ENCODE peak calls at places on chromosomes 3 and 15, in six cellular contexts. Y is MM.1S, T is esophagus squamous epithelium, L is left ventricle myocardium inferior, K is psoas muscle, Q is PC-3. P is an unnamed sample.
A peak's percentile ranks its signal among the peaks of the same experiment; 100 is the strongest.

GRCh38 chr15:40830884-40831283 is 2.4 kb upstream of the PPP1R14D start:
- DNase-seq in Y (no peak), T (no peak), L (no peak), K (no peak), Q (no peak), P (no peak)

GRCh38 chr3:104080228-104080627 is 1286.5 kb upstream of the ALCAM start:
- DNase-seq in Y (no peak), T (no peak), L (no peak), K (no peak), Q (no peak), P (no peak)

GRCh38 chr3:127037971-127038446 is 55.1 kb downstream of the PLXNA1 start:
- DNase-seq in Y (no peak), T (no peak), L (no peak), K (peak; percentile 8), Q (no peak), P (peak; percentile 26)

GRCh38 chr3:81816473-81817260 is 55.2 kb upstream of the GBE1 start:
- DNase-seq in Y (no peak), T (no peak), L (no peak), K (no peak), Q (no peak), P (no peak)

GRCh38 chr3:156729460-156730179 is 55.2 kb downstream of the TIPARP start:
- DNase-seq in Y (no peak), T (no peak), L (no peak), K (no peak), Q (no peak), P (no peak)

GRCh38 chr3:119175869-119176756 is 2.7 kb downstream of the UPK1B start:
- DNase-seq in Y (no peak), T (no peak), L (no peak), K (peak; percentile 20), Q (peak; percentile 87), P (no peak)

GRCh38 chr15:79543097-79543496 is 111.0 kb downstream of the MINAR1 start:
- DNase-seq in Y (no peak), T (no peak), L (no peak), K (no peak), Q (no peak), P (no peak)

GRCh38 chr3:3632439-3632838 is 166.8 kb upstream of the LRRN1 start:
- DNase-seq in Y (no peak), T (no peak), L (no peak), K (no peak), Q (no peak), P (no peak)

GRCh38 chr3:124149774-124150173 is 157.8 kb upstream of the ROPN1 start:
- DNase-seq in Y (no peak), T (no peak), L (no peak), K (no peak), Q (no peak), P (no peak)

GRCh38 chr15:70508561-70509281 is 254.6 kb downstream of the UACA start:
- DNase-seq in Y (no peak), T (no peak), L (no peak), K (no peak), Q (peak; percentile 96), P (no peak)

GRCh38 chr3:138542977-138543376 is 51.1 kb downstream of the CEP70 start:
- DNase-seq in Y (no peak), T (no peak), L (no peak), K (no peak), Q (no peak), P (no peak)

GRCh38 chr3:149402481-149402880 is 25.0 kb upstream of the TM4SF1 start:
- DNase-seq in Y (no peak), T (no peak), L (no peak), K (no peak), Q (no peak), P (no peak)

GRCh38 chr3:134057006-134057832 is 27.5 kb upstream of the SLCO2A1 start:
- DNase-seq in Y (no peak), T (no peak), L (no peak), K (no peak), Q (no peak), P (no peak)

GRCh38 chr3:149384911-149385321 is 7.5 kb upstream of the TM4SF1 start:
- DNase-seq in Y (no peak), T (no peak), L (no peak), K (no peak), Q (peak; percentile 47), P (no peak)

GRCh38 chr15:36925671-36926421 is 174.5 kb downstream of the MEIS2 start:
- DNase-seq in Y (no peak), T (no peak), L (no peak), K (no peak), Q (no peak), P (no peak)

GRCh38 chr15:37789392-37789776 is 145.1 kb upstream of the TMCO5A start:
- DNase-seq in Y (no peak), T (no peak), L (no peak), K (no peak), Q (no peak), P (no peak)

GRCh38 chr3:39207361-39208192 is 15.2 kb upstream of the XIRP1 start:
- DNase-seq in Y (peak; percentile 62), T (no peak), L (no peak), K (no peak), Q (peak; percentile 48), P (no peak)

GRCh38 chr3:124384527-124384926 is 345.7 kb upstream of the UMPS start:
- DNase-seq in Y (no peak), T (no peak), L (no peak), K (no peak), Q (no peak), P (no peak)

GRCh38 chr15:50051811-50052419 is 67.1 kb downstream of the ATP8B4 start:
- DNase-seq in Y (peak; percentile 61), T (no peak), L (no peak), K (peak; percentile 16), Q (peak; percentile 87), P (peak; percentile 54)
- H3K27ac ChIP-seq in Y (no peak overlapping the region), T (no peak overlapping the region), L (no peak overlapping the region), K (no peak overlapping the region), Q (peak overlapping the region; percentile 89), P (no peak overlapping the region)

GRCh38 chr3:14153663-14154062 is 24.7 kb downstream of the XPC start:
- DNase-seq in Y (no peak), T (no peak), L (no peak), K (no peak), Q (no peak), P (no peak)

GRCh38 chr3:14150491-14151230 is 25.8 kb downstream of the TMEM43 start:
- DNase-seq in Y (no peak), T (no peak), L (no peak), K (no peak), Q (no peak), P (no peak)

GRCh38 chr3:14152963-14153355 is 25.4 kb downstream of the XPC start:
- DNase-seq in Y (no peak), T (no peak), L (no peak), K (no peak), Q (no peak), P (no peak)

GRCh38 chr3:14151471-14152083 is 26.7 kb downstream of the TMEM43 start:
- DNase-seq in Y (no peak), T (no peak), L (no peak), K (no peak), Q (no peak), P (no peak)

GRCh38 chr3:14152233-14152962 is 26.0 kb downstream of the XPC start:
- DNase-seq in Y (peak; percentile 10), T (no peak), L (no peak), K (no peak), Q (peak; percentile 29), P (no peak)
- TF ChIP-seq CTCF in Y (peak; percentile 30), T (no peak), L (no peak), K (no peak), Q (peak; percentile 64), P (no peak)

GRCh38 chr15:89448825-89449224 is 47.6 kb downstream of the RHCG start:
- DNase-seq in Y (no peak), T (no peak), L (no peak), K (no peak), Q (no peak), P (no peak)

GRCh38 chr15:89451846-89452245 is 44.5 kb downstream of the RHCG start:
- DNase-seq in Y (no peak), T (no peak), L (no peak), K (no peak), Q (peak; percentile 68), P (no peak)

GRCh38 chr15:89447676-89448075 is 48.7 kb downstream of the RHCG start:
- DNase-seq in Y (no peak), T (no peak), L (no peak), K (no peak), Q (no peak), P (no peak)

GRCh38 chr15:89452330-89452836 is 44.0 kb downstream of the RHCG start:
- DNase-seq in Y (no peak), T (no peak), L (no peak), K (no peak), Q (peak; percentile 17), P (no peak)

DNA sequence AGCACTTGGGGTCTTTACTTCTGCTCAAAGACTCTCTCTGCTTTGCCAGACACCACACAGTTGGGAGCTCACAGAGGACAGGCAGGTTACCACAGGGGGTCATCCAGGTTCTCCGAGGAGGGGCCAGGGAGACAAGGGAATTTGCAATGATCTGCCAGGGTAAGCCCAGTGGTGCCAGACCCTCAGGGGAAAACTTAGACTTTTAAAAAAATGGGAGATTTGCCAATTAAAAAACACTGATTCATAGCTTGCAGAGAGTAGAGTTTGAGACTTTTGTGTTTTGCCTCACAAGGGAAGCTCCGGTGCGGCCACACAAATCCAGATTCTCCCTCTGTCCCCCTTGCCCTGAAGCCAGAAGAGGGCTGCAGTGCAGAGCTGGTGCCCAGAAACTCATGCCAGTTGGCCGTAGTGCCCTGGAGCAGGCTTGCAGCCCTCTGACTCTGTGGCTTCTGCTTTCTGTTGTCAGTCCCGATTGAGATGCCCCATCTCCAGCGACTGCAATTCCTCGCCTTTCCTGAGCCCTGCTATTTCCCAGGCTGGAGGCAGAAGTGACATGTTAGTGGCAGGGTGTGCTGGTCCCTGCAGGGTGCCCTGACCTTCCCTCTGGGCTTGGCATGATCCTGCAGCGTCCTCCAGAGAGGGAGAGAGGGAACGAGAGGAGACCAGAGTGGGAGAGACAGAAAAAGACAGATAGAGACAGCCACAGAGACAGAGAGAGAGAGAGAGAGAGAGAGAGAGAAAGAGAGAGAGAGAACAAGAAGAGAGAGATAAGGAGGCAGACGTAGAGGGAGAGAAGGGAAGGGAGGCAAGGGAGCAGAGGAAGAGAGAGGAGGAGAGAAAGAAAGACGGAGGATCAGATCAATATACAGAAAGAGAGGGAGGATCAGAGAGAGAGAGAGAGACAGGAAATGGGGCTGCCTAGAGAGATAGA is 46.0 kb downstream of the RHCG start:
- DNase-seq in Y (no peak), T (no peak), L (no peak), K (no peak), Q (peak; percentile 61), P (no peak)
- H3K27me3 ChIP-seq in Y (no peaks in the 10 kb centered on the region), T (peaks cover 70% of the 10 kb centered on the region), L (peaks cover 95% of the 10 kb centered on the region), K (peaks cover 43% of the 10 kb centered on the region), Q (no peaks in the 10 kb centered on the region), P (no peaks in the 10 kb centered on the region)

DNA sequence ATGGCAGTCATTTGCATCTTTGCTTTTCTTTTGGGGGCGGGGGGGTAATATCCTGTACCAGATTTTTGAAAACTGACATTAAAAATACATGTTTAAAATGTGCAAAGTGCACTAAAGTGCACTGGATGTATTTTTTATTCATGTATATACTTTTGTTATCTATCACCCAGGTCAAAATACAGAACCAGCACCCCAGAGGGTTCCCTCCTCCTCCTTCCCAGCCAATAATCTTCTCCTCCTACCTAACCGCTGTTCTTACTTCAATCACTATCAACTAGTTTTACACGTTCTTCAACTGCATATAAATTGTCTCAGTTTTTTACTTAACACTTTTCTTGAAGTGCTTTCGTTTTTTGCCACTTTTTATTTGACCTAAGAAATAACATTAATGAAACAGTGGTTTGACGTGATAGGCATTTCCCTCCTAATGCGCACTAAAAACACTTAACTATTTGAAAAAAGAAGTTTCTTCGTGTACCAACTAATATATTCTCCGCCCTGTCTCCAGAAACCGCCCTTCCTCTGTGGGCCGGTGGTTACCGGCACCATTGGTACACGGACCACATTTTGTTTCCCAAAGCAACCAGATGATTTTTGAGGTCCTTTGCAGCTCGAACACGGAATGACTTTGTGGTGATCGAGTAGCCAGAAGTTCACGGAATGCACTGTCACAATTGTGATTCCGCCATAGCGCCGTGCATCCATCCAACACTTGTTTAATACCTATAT is 836 bp upstream of the AKAP13 start:
- DNase-seq in Y (peak; percentile 36), T (no peak), L (no peak), K (no peak), Q (peak; percentile 33), P (no peak)
- H3K27ac ChIP-seq in Y (peak overlapping the region; percentile 75), T (peak overlapping the region; percentile 96), L (peak overlapping the region; percentile 97), K (peak overlapping the region; percentile 91), Q (peak overlapping the region; percentile 69), P (peak overlapping the region; percentile 5)